ENCODE peak calls at places on chromosome 14, in nine cellular contexts. C is heart left ventricle, T is EL, P is progenitor cell of endocrine pancreas, D is foreskin fibroblast, J is M059J, X is tibial nerve, U is left lung, Q is transverse colon. A is an unnamed sample.

GRCh38 chr14:69315302-69315701 is 55.3 kb downstream of the GALNT16 start:
- DNase-seq in C (peak), T (no peak), P (no peak), D (no peak), J (peak), X (no peak), U (no peak), Q (no peak), A (peak)

GRCh38 chr14:55752580-55753365 is 172.8 kb downstream of the KTN1 start:
- DNase-seq in C (no peak), T (peak), P (no peak), D (peak), J (peak), X (no peak), U (peak), Q (peak), A (no peak)

GRCh38 chr14:100828448-100828834 is 2.5 kb downstream of the MEG3 start:
- DNase-seq in C (no peak), T (no peak), P (no peak), D (peak), J (no peak), X (no peak), U (no peak), Q (no peak), A (no peak)

GRCh38 chr14:104797112-104798044 is 1.8 kb upstream of the AKT1 start:
- DNase-seq in C (peak), T (no peak), P (no peak), D (peak), J (peak), X (no peak), U (no peak), Q (peak), A (peak)

GRCh38 chr14:72318648-72319047 is 386.4 kb downstream of the RGS6 start:
- DNase-seq in C (no peak), T (peak), P (no peak), D (no peak), J (peak), X (no peak), U (no peak), Q (no peak), A (no peak)

GRCh38 chr14:62670526-62670925 is 374.7 kb downstream of the KCNH5 start:
- DNase-seq in C (no peak), T (peak), P (no peak), D (peak), J (no peak), X (no peak), U (no peak), Q (no peak), A (no peak)

GRCh38 chr14:22200977-22201605 is 387.9 kb downstream of the DAD1 start:
- DNase-seq in C (no peak), T (peak), P (no peak), D (peak), J (peak), X (no peak), U (no peak), Q (no peak), A (no peak)

GRCh38 chr14:99241314-99242035 is 30.5 kb downstream of the BCL11B start:
- DNase-seq in C (no peak), T (no peak), P (no peak), D (no peak), J (no peak), X (no peak), U (no peak), Q (no peak), A (no peak)

GRCh38 chr14:105330491-105330895 is 15.9 kb downstream of the PACS2 start:
- DNase-seq in C (no peak), T (peak), P (no peak), D (peak), J (peak), X (no peak), U (peak), Q (no peak), A (no peak)

GRCh38 chr14:25431211-25432076 is 381.5 kb upstream of the STXBP6 start:
- DNase-seq in C (no peak), T (no peak), P (peak), D (no peak), J (no peak), X (no peak), U (no peak), Q (peak), A (peak)

GRCh38 chr14:72906316-72906715 is 12.4 kb upstream of the DPF3 start:
- DNase-seq in C (no peak), T (peak), P (no peak), D (peak), J (peak), X (no peak), U (no peak), Q (no peak), A (no peak)

GRCh38 chr14:98368214-98368613 is 903.8 kb downstream of the BCL11B start:
- DNase-seq in C (no peak), T (no peak), P (no peak), D (no peak), J (no peak), X (no peak), U (no peak), Q (no peak), A (no peak)

GRCh38 chr14:63666326-63666725 is 24.7 kb upstream of the WDR89 start:
- DNase-seq in C (no peak), T (no peak), P (no peak), D (no peak), J (no peak), X (no peak), U (no peak), Q (no peak), A (no peak)

GRCh38 chr14:43754838-43755237 is 752.2 kb downstream of the FSCB start:
- DNase-seq in C (no peak), T (no peak), P (no peak), D (no peak), J (no peak), X (no peak), U (no peak), Q (no peak), A (no peak)

GRCh38 chr14:26846388-26846787 is 248.6 kb upstream of the NOVA1 start:
- DNase-seq in C (no peak), T (no peak), P (no peak), D (peak), J (no peak), X (no peak), U (no peak), Q (no peak), A (no peak)

GRCh38 chr14:32629146-32629545 is 300.0 kb downstream of the AKAP6 start:
- DNase-seq in C (no peak), T (no peak), P (no peak), D (no peak), J (no peak), X (no peak), U (no peak), Q (no peak), A (no peak)

A was measured in NCI-H524.